ENCODE peak calls at places on chromosome 7, in six cellular contexts. B is heart left ventricle, D is endothelial cell of umbilical vein, W is body of pancreas, F is stomach, P is HCT116. R is an unnamed sample.

GRCh38 chr7:105990726-105991465 is 27.8 kb downstream of the CDHR3 start:
- DNase-seq in D (no peak), P (no peak), F (no peak), B (peak), W (no peak), R (no peak)

GRCh38 chr7:64959072-64959747 is 31.6 kb downstream of the ZNF117 start:
- DNase-seq in F (no peak), B (peak), P (no peak), W (no peak), D (peak), R (no peak)

GRCh38 chr7:107591410-107591809 is 11.4 kb downstream of the BCAP29 start:
- DNase-seq in W (no peak), F (no peak), D (no peak), P (no peak), B (no peak), R (no peak)

GRCh38 chr7:36707922-36708321 is 16.4 kb downstream of the AOAH start:
- DNase-seq in B (no peak), P (no peak), F (no peak), W (no peak), D (no peak), R (no peak)

GRCh38 chr7:50633414-50633710 is 68.2 kb upstream of the DDC start:
- DNase-seq in D (no peak), P (no peak), B (no peak), W (no peak), F (no peak), R (no peak)

GRCh38 chr7:155744931-155745683 is 67.2 kb downstream of the SHH start:
- DNase-seq in B (no peak), P (no peak), W (no peak), D (no peak), F (no peak), R (no peak)

GRCh38 chr7:91230503-91230902 is 33.7 kb upstream of the FZD1 start:
- DNase-seq in P (no peak), D (no peak), W (no peak), F (no peak), B (no peak), R (no peak)

GRCh38 chr7:44581426-44581906 is 565 bp downstream of the TMED4 start:
- DNase-seq in D (no peak), B (no peak), P (no peak), W (peak), F (peak), R (no peak)

GRCh38 chr7:22894585-22894984 is 71.9 kb upstream of the TOMM7 start:
- DNase-seq in D (no peak), W (peak), F (no peak), P (no peak), B (no peak), R (no peak)

GRCh38 chr7:131959106-131959812 is 402.8 kb upstream of the PODXL start:
- DNase-seq in D (no peak), B (no peak), F (no peak), W (no peak), P (no peak), R (peak)

GRCh38 chr7:71613316-71613715 is 481.4 kb downstream of the GALNT17 start:
- DNase-seq in F (no peak), D (no peak), P (no peak), W (no peak), B (no peak), R (no peak)

GRCh38 chr7:28768577-28769147 is 189.5 kb downstream of the TRIL start:
- DNase-seq in B (no peak), D (no peak), P (no peak), F (no peak), W (no peak), R (no peak)

GRCh38 chr7:138243430-138243829 is 167.2 kb downstream of the AKR1D1 start:
- DNase-seq in D (no peak), F (peak), W (peak), B (peak), P (no peak), R (no peak)

GRCh38 chr7:99949645-99950228 is 20.3 kb upstream of the GJC3 start:
- DNase-seq in W (no peak), P (no peak), D (peak), B (no peak), F (no peak), R (no peak)

GRCh38 chr7:51070163-51070562 is 246.4 kb downstream of the COBL start:
- DNase-seq in B (no peak), P (no peak), F (no peak), W (no peak), D (peak), R (no peak)

GRCh38 chr7:40057292-40057691 is 77.1 kb downstream of the MPLKIP start:
- DNase-seq in F (no peak), P (no peak), B (peak), D (no peak), W (peak), R (no peak)

GRCh38 chr7:80428161-80429054 is 83.5 kb downstream of the GNAT3 start:
- DNase-seq in W (peak), F (no peak), B (peak), P (peak), D (peak), R (no peak)

GRCh38 chr7:143362126-143362961 is at the start of gene FAM131B:
- DNase-seq in B (no peak), W (no peak), D (no peak), P (no peak), F (no peak), R (no peak)

GRCh38 chr7:28613262-28613661 is 200.9 kb downstream of the CREB5 start:
- DNase-seq in F (no peak), P (no peak), B (no peak), D (no peak), W (no peak), R (no peak)

GRCh38 chr7:94476251-94476840 is 33.3 kb upstream of the CASD1 start:
- DNase-seq in W (no peak), F (no peak), P (no peak), D (no peak), B (no peak), R (no peak)

GRCh38 chr7:13240349-13240748 is 552.9 kb downstream of the ARL4A start:
- DNase-seq in D (no peak), W (no peak), P (peak), F (no peak), B (no peak), R (no peak)

GRCh38 chr7:87510430-87510875 is 35.0 kb upstream of the ABCB4 start:
- DNase-seq in B (no peak), W (no peak), F (no peak), P (no peak), D (no peak), R (no peak)

GRCh38 chr7:32670105-32670504 is 174.8 kb downstream of the AVL9 start:
- DNase-seq in B (no peak), W (no peak), P (peak), F (peak), D (peak), R (no peak)

GRCh38 chr7:30469303-30469702 is 9.3 kb downstream of the NOD1 start:
- DNase-seq in W (peak), F (no peak), P (peak), D (peak), B (peak), R (peak)

GRCh38 chr7:133850497-133851070 is 276.6 kb upstream of the LRGUK start:
- DNase-seq in F (no peak), D (peak), B (no peak), W (no peak), P (no peak), R (no peak)

GRCh38 chr7:22565315-22565811 is 65.4 kb upstream of the STEAP1B start:
- DNase-seq in W (no peak), F (no peak), B (no peak), P (no peak), D (peak), R (peak)

GRCh38 chr7:81574723-81575326 is 195.0 kb downstream of the HGF start:
- DNase-seq in D (no peak), W (no peak), B (no peak), F (no peak), P (no peak), R (no peak)

GRCh38 chr7:18610331-18610948 is 114.9 kb downstream of the HDAC9 start:
- DNase-seq in W (peak), D (peak), P (peak), B (no peak), F (no peak), R (no peak)

GRCh38 chr7:117333168-117333567 is 10.3 kb upstream of the WNT2 start:
- DNase-seq in F (no peak), P (no peak), W (no peak), D (no peak), B (no peak), R (no peak)

GRCh38 chr7:116111429-116111828 is 80.9 kb upstream of the TFEC start:
- DNase-seq in P (no peak), D (no peak), W (no peak), F (no peak), B (no peak), R (no peak)

GRCh38 chr7:141874787-141875186 is 33.5 kb upstream of the PRSS37 start:
- DNase-seq in B (no peak), W (no peak), F (no peak), P (no peak), D (no peak), R (no peak)

GRCh38 chr7:47482013-47482761 is 99.7 kb downstream of the TNS3 start:
- DNase-seq in P (no peak), B (peak), D (peak), W (peak), F (no peak), R (no peak)

GRCh38 chr7:4073750-4074149 is 608.3 kb upstream of the FOXK1 start:
- DNase-seq in D (no peak), F (peak), B (no peak), P (no peak), W (no peak), R (no peak)

GRCh38 chr7:22052221-22052639 is 106.5 kb upstream of the CDCA7L start:
- DNase-seq in W (no peak), P (no peak), B (no peak), F (no peak), D (peak), R (no peak)

GRCh38 chr7:1546909-1547776 is 8.9 kb downstream of the TMEM184A start:
- DNase-seq in W (no peak), P (no peak), B (no peak), D (no peak), F (no peak), R (no peak)

GRCh38 chr7:1549357-1550004 is 6.5 kb downstream of the TMEM184A start:
- DNase-seq in D (no peak), B (no peak), W (no peak), F (no peak), P (no peak), R (no peak)

GRCh38 chr7:1547777-1548437 is 8.1 kb downstream of the TMEM184A start:
- DNase-seq in B (no peak), W (no peak), P (no peak), D (no peak), F (no peak), R (no peak)

GRCh38 chr7:1548944-1549343 is 7.1 kb downstream of the TMEM184A start:
- DNase-seq in B (no peak), F (no peak), D (no peak), W (no peak), P (no peak), R (no peak)

GRCh38 chr7:1548438-1548831 is 7.6 kb downstream of the TMEM184A start:
- DNase-seq in W (no peak), B (no peak), P (no peak), F (no peak), D (no peak), R (no peak)
- TF ChIP-seq CTCF in W (no peak), B (no peak), P (no peak), F (no peak), D (no peak), R (no peak)

GRCh38 chr7:584122-584465 is 64.4 kb upstream of the PDGFA start:
- DNase-seq in W (peak), D (no peak), P (no peak), B (no peak), F (peak), R (no peak)

GRCh38 chr7:585873-586272 is 66.2 kb upstream of the PDGFA start:
- DNase-seq in D (no peak), F (no peak), W (no peak), P (no peak), B (no peak), R (no peak)

GRCh38 chr7:584820-585219 is 65.2 kb upstream of the PDGFA start:
- DNase-seq in D (no peak), P (no peak), W (no peak), B (no peak), F (no peak), R (no peak)

GRCh38 chr7:586494-586893 is 66.8 kb upstream of the PDGFA start:
- DNase-seq in F (no peak), D (no peak), B (no peak), P (no peak), W (no peak), R (no peak)

GRCh38 chr7:585229-585711 is 65.6 kb upstream of the PDGFA start:
- DNase-seq in P (no peak), B (no peak), W (no peak), F (no peak), D (no peak), R (no peak)
- TF ChIP-seq POLR2A in P (no peak), B (no peak), W (no peak), F (no peak), D (no peak), R (no peak)

GRCh38 chr7:26238004-26238403 is 36.5 kb downstream of the CBX3 start:
- DNase-seq in D (no peak), P (no peak), F (no peak), B (no peak), W (no peak), R (no peak)
- H3K4me3 ChIP-seq in D (no peak), P (no peak), F (no peak), B (no peak), W (no peak), R (no peak)

DNA sequence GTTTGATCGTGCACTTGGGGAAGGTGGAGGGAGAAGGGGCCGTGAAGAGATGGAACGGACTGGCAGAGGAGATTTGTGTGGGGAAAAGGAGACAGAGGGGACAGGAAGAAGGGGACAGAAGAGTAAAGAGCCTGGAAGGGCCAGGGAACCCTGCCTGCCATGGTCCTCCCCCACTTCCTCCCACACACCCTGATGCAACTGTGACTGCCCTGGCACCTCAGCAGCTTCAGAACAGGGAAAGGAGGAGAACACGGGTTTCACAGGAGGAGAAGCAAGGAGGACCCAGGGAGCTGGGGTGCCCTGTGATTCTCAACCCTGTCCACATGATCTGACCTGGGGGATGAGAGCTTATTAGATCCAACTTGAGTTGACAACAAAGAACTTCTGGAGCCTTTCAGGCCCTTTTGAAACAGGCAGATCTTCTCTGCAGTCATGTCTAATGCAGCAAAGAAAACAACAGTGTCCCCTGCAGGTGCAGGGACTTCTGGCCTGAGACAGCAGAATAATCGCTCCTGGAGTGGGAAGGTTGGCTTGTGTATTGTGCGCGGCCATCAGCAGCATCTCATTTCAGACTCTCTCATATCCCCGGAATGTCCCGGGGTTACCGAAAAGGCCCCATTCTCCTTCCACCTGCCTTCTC is 421.6 kb downstream of the PAXIP1 start:
- DNase-seq in B (no peak), W (no peak), D (no peak), F (no peak), P (no peak), R (no peak)
- TF ChIP-seq CTCF in B (no peak), W (no peak), D (no peak), F (no peak), P (no peak), R (no peak)

DNA sequence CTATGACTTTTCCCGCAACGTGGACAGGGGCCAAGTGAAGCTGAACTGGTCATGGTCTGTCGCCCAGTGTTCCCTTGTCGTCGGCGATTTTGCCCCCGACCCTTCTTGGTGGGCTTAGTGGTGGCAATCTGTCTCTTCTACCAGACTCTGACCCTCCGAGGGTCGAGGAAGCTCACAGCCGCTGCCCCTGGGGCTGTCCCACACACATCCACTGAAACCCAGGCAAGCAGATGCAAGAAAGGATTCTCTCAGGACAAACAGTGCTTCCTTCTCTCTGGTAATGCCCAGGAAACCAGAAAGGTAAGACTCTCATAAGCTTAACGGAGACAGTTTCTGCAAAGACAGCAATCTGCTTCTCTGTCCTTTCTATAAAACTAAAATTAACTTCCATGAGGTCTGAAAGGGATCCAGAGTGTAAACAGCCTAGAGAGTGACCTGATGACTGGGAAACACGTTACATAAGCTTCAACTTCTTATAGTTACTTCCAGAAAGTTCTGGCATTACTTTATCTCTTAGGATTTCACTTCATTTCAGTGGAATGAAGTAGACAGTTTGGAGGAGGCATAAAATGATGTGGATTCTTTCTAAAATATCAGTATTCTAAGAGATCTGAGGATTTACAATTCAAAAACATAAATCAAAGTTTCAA is 1.2 kb downstream of the CPED1 start:
- DNase-seq in D (no peak), B (peak), F (no peak), P (no peak), W (no peak), R (peak)
- TF ChIP-seq POLR2A in D (no peak), B (peak), F (no peak), P (no peak), W (no peak), R (no peak)

R was measured in lower leg skin.